ENCODE peak calls at places on chromosome 20, in five cellular contexts. X is pancreas, K is OCI-LY7, R is brain microvascular endothelial cell, E is bronchial epithelial cell. O is an unnamed sample.

GRCh38 chr20:33169176-33169794 is 1.3 kb downstream of the BPIFA2 start:
- DNase-seq in X (no peak), K (peak; percentile 4), R (peak; percentile 8), E (no peak), O (no peak)

GRCh38 chr20:17878912-17879602 is 89.5 kb downstream of the SNX5 start:
- DNase-seq in X (no peak), K (peak; percentile 59), R (no peak), E (no peak), O (no peak)

GRCh38 chr20:61698598-61698960 is 367.1 kb downstream of the TAF4 start:
- DNase-seq in X (no peak), K (no peak), R (no peak), E (no peak), O (no peak)

GRCh38 chr20:49466114-49466912 is 16.2 kb downstream of the KCNB1 start:
- DNase-seq in X (no peak), K (no peak), R (no peak), E (no peak), O (no peak)

GRCh38 chr20:48283470-48284110 is 498.3 kb upstream of the SULF2 start:
- DNase-seq in X (peak; percentile 38), K (no peak), R (peak; percentile 97), E (peak; percentile 87), O (no peak)

GRCh38 chr20:33791959-33792597 is 19.1 kb upstream of the CHMP4B start:
- DNase-seq in X (peak; percentile 24), K (peak; percentile 59), R (peak; percentile 60), E (no peak), O (peak; percentile 73)

GRCh38 chr20:59604770-59605665 is 678 bp downstream of the PHACTR3 start:
- DNase-seq in X (no peak), K (no peak), R (no peak), E (no peak), O (no peak)

GRCh38 chr20:23152308-23152892 is 66.3 kb upstream of the CD93 start:
- DNase-seq in X (no peak), K (no peak), R (peak; percentile 90), E (no peak), O (no peak)

GRCh38 chr20:40019510-40019909 is 669.5 kb downstream of the MAFB start:
- DNase-seq in X (peak; percentile 3), K (no peak), R (no peak), E (no peak), O (no peak)

GRCh38 chr20:25006431-25007167 is 14.0 kb upstream of the APMAP start:
- DNase-seq in X (no peak), K (no peak), R (no peak), E (no peak), O (no peak)

GRCh38 chr20:57500941-57501340 is 24.0 kb downstream of the CTCFL start:
- DNase-seq in X (no peak), K (no peak), R (no peak), E (no peak), O (no peak)

GRCh38 chr20:10483691-10484090 is 48.6 kb downstream of the SLX4IP start:
- DNase-seq in X (no peak), K (no peak), R (no peak), E (no peak), O (no peak)

GRCh38 chr20:50387996-50388332 is 122.2 kb upstream of the PTPN1 start:
- DNase-seq in X (no peak), K (no peak), R (peak; percentile 20), E (no peak), O (no peak)

GRCh38 chr20:62825994-62826645 is 9.3 kb downstream of the COL9A3 start:
- DNase-seq in X (no peak), K (no peak), R (no peak), E (no peak), O (no peak)

DNA sequence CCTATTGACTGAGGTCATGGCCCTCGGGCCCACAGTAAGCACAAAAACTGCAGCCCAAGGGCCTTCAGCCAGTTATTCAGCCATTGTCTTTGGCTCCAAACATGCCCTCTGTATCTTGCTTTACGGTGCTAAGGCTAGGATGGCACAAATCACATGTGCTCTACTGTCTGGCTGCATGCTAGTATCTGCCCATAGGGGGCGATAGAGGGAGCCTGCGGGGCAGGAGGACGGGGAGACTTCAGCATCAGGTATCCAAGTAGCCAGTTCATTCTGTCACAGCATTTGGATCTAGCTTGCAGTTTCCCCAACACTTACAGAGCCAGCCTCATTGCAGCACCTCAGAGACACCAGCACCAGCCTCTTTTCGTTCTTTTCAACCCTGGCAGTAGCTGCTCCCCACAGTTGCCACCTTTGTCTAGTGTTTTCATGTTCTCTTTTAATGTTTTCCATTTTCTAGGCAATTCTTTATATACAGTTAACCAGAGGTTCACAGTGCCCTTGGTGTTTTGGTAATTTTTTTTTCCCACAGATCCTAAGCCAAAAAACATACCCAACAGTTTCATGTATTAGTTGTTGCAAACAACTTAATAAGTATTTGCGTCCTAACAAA is 705.9 kb downstream of the PTPRT start:
- DNase-seq in X (peak; percentile 24), K (peak; percentile 30), R (no peak), E (no peak), O (no peak)
- TF ChIP-seq CTCF in X (peak; percentile 40), K (peak; percentile 74), R (no peak), E (no peak), O (no peak)

GRCh38 chr20:1898496-1899168 is 3.4 kb downstream of the SIRPA start:
- DNase-seq in X (no peak), K (no peak), R (no peak), E (no peak), O (no peak)
- H3K4me3 ChIP-seq in X (no peak overlapping the region), K (no peak overlapping the region), R (no peak overlapping the region), E (no peak overlapping the region), O (no peak overlapping the region)

GRCh38 chr20:3119044-3119443 is 34.5 kb upstream of the AVP start:
- DNase-seq in X (no peak), K (no peak), R (no peak), E (no peak), O (no peak)
- H3K36me3 ChIP-seq in X (peaks cover 8% of the 10 kb centered on the region), K (peaks cover 34% of the 10 kb centered on the region), R (peaks cover 11% of the 10 kb centered on the region), E (peaks cover 8% of the 10 kb centered on the region), O (peaks cover 4% of the 10 kb centered on the region)

DNA sequence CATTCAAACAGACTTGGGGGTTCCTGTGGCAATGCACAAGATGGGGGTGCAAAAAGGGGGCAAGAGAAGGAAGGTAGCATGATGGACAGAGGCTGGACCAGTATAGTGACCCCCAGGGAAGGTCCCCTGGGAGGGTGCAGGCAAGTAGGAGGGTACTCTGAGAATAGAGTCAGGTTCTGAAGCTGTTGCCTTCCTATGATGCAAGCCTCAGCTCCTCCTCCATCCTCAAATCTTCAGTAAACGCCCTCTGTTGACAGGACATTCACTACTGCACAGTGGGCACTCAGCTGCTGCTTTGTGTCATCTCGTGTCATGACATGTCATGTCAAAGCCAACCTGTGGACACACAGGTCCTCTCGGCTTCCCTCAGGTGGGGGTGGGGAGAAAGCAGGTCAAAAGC is 5.8 kb upstream of the SDCBP2 start:
- DNase-seq in X (no peak), K (peak; percentile 9), R (no peak), E (peak; percentile 67), O (no peak)
- TF ChIP-seq CTCF in X (no peak), K (peak; percentile 38), R (peak; percentile 1), E (peak; percentile 56), O (no peak)

GRCh38 chr20:21396045-21396893 is 1.1 kb downstream of the NKX2-4 start:
- DNase-seq in X (no peak), K (no peak), R (no peak), E (no peak), O (peak; percentile 57)
- H3K4me3 ChIP-seq in X (peak overlapping the region; percentile 28), K (no peak overlapping the region), R (no peak overlapping the region), E (no peak overlapping the region), O (no peak overlapping the region)

GRCh38 chr20:38759135-38759534 is 10.9 kb downstream of the ACTR5 start:
- DNase-seq in X (no peak), K (no peak), R (no peak), E (no peak), O (no peak)
- H3K36me3 ChIP-seq in X (peaks cover 12% of the 10 kb centered on the region), K (peaks cover 93% of the 10 kb centered on the region), R (peaks cover 31% of the 10 kb centered on the region), E (peaks cover 16% of the 10 kb centered on the region), O (peaks cover 31% of the 10 kb centered on the region)

DNA sequence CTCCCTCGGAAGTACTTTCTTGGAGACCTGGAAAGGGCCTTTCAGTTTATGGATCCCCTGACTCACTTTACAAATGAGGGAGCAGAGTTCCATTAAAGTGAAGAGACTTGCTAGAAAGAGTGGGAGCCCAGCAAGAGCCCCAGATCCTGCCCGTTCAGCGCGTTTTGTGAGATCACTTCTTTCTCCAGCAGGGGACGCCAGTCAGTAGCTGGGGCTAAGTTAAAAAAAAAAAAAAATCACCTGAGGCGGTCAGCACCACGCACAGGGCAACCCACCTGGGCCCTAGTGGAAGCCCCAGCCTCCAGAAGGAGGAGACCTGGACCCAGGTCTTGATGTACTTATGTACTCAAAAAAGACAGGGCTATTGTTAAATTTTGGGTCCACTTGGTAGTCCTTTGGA is 274.5 kb upstream of the RNF24 start:
- DNase-seq in X (no peak), K (no peak), R (no peak), E (no peak), O (no peak)
- TF ChIP-seq CTCF in X (no peak), K (peak; percentile 39), R (peak; percentile 31), E (no peak), O (no peak)

GRCh38 chr20:54477134-54477533 is 1.7 kb downstream of the DOK5 start:
- DNase-seq in X (no peak), K (no peak), R (no peak), E (no peak), O (no peak)
- H3K4me3 ChIP-seq in X (no peak overlapping the region), K (no peak overlapping the region), R (no peak overlapping the region), E (no peak overlapping the region), O (no peak overlapping the region)

GRCh38 chr20:41160686-41161085 is 23.3 kb downstream of the PLCG1 start:
- DNase-seq in X (no peak), K (no peak), R (no peak), E (no peak), O (no peak)
- H3K36me3 ChIP-seq in X (peaks cover 12% of the 10 kb centered on the region), K (peaks cover 60% of the 10 kb centered on the region), R (peaks cover 39% of the 10 kb centered on the region), E (peaks cover 41% of the 10 kb centered on the region), O (peaks cover 43% of the 10 kb centered on the region)

DNA sequence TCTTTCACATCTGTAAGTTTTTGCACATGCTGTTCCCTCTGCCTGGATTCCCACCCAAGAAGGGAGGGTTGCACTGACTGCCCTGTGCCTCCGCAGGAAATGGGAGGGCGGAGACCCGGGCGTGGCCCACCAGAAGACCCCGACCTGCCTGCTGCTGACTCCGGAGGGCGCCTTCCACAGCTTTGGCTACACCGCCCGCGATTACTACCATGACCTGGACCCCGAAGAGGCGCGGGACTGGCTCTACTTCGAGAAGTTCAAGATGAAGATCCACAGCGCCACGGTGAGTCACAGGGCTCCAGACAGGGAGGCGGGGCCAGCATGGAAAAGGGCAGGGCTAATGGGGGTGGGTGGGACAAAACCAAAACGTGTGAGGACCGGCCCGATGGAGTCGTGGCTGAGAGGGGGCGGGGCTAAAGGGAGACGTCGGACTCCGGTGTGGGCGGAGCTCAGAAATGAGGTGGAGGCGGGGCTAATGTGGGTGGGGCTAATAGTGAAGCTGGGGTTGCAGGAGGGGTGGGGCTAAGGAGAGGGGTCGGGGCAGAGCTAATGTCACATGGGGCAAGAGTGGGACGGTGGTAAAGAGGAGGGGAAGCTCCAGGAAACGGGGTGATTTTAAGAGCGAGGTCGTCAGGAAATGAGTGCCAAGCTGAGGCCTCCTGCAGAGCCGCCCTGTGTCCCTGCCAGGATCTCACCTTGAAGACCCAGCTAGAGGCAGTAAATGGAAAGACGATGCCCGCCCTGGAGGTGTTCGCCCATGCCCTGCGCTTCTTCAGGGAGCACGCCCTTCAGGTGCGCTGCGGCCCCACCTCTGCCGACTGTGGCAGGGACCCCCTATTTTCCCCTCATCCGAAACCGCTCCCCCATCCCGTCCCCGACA is 12.6 kb downstream of the HSPA12B start:
- DNase-seq in X (peak; percentile 61), K (peak; percentile 87), R (peak; percentile 13), E (peak; percentile 87), O (peak; percentile 70)
- TF ChIP-seq CTCF in X (no peak), K (no peak), R (no peak), E (no peak), O (no peak)

O was measured in CD8-positive, alpha-beta T cell.